ENCODE peak calls at places on chromosomes 11 and 22, in eight cellular contexts. L is adrenal gland, K is heart right ventricle, J is fibroblast of lung, M is colonic mucosa, X is cardiac muscle cell, O is SJCRH30, I is H9. B is an unnamed sample.

GRCh38 chr22:37759281-37759680 is 48.5 kb upstream of the GCAT start:
- DNase-seq in L (no peak), K (no peak), J (no peak), M (no peak), X (no peak), O (no peak), I (no peak), B (no peak)

GRCh38 chr22:35227248-35227647 is 30.0 kb upstream of the HMGXB4 start:
- DNase-seq in L (no peak), K (no peak), J (no peak), M (no peak), X (no peak), O (no peak), I (no peak), B (peak)

GRCh38 chr11:64246874-64247728 is at the start of gene PPP1R14B:
- DNase-seq in L (peak), K (peak), J (peak), M (peak), X (peak), O (peak), I (peak), B (peak)

GRCh38 chr11:64649304-64649703 is 58.3 kb downstream of the SLC22A12 start:
- DNase-seq in L (no peak), K (no peak), J (peak), M (no peak), X (peak), O (peak), I (peak), B (no peak)

GRCh38 chr22:42635531-42635930 is 4.9 kb downstream of the ATP5MGL start:
- DNase-seq in L (peak), K (peak), J (peak), M (peak), X (no peak), O (no peak), I (no peak), B (no peak)

GRCh38 chr11:7893792-7894191 is 37.3 kb downstream of the OR10A6 start:
- DNase-seq in L (no peak), K (no peak), J (no peak), M (peak), X (no peak), O (no peak), I (no peak), B (no peak)

GRCh38 chr22:20987375-20987774 is 5.3 kb downstream of the LZTR1 start:
- DNase-seq in L (no peak), K (peak), J (no peak), M (no peak), X (no peak), O (no peak), I (no peak), B (no peak)

GRCh38 chr11:112174789-112175595 is at the start of gene BCO2:
- DNase-seq in L (peak), K (peak), J (peak), M (peak), X (peak), O (peak), I (peak), B (peak)

GRCh38 chr11:120316880-120317688 is 8.0 kb upstream of the TLCD5 start:
- DNase-seq in L (no peak), K (peak), J (peak), M (peak), X (peak), O (peak), I (peak), B (no peak)

GRCh38 chr11:19307498-19307897 is 66.8 kb upstream of the E2F8 start:
- DNase-seq in L (no peak), K (no peak), J (no peak), M (no peak), X (no peak), O (no peak), I (peak), B (no peak)
- H3K27ac ChIP-seq in L (no peak), K (no peak), J (no peak), M (no peak), X (no peak), O (no peak), I (no peak), B (no peak)

GRCh38 chr22:17559188-17559587 is 4.1 kb upstream of the SLC25A18 start:
- DNase-seq in L (no peak), K (no peak), J (no peak), M (no peak), X (no peak), O (no peak), I (no peak), B (no peak)
- H3K27ac ChIP-seq in L (no peak), K (no peak), J (no peak), M (no peak), X (no peak), O (no peak), I (no peak), B (no peak)

GRCh38 chr22:38873469-38874411 is 1.7 kb upstream of the CBX6 start:
- DNase-seq in L (no peak), K (no peak), J (no peak), M (no peak), X (no peak), O (no peak), I (no peak), B (no peak)
- H3K27ac ChIP-seq in L (peak), K (peak), J (no peak), M (peak), X (peak), O (no peak), I (no peak), B (no peak)

GRCh38 chr22:31092161-31092560 is 11.0 kb downstream of the SMTN start:
- DNase-seq in L (no peak), K (no peak), J (no peak), M (no peak), X (no peak), O (no peak), I (peak), B (no peak)
- H3K27ac ChIP-seq in L (no peak), K (peak), J (no peak), M (peak), X (no peak), O (no peak), I (no peak), B (no peak)

B was measured in HL-60.